ENCODE peak calls at places on chromosomes 6 and 20, in four cellular contexts. One of them, this sample, is unnamed. For H3K79me2, the result is how much of the 10 kb centered on the place peaks cover.

GRCh38 chr6:13289789-13290318 is 38.5 kb downstream of the TBC1D7 start:
- DNase-seq in mesendoderm: no peak
- DNase-seq in H1: no peak
- DNase-seq in trophoblast cell: no peak
- DNase-seq in this sample: peak

GRCh38 chr6:106360410-106360988 is at the start of gene CRYBG1:
- DNase-seq in mesendoderm: peak
- DNase-seq in H1: peak
- DNase-seq in trophoblast cell: peak
- DNase-seq in this sample: peak

GRCh38 chr6:131948221-131948661 is 2.9 kb downstream of the CCN2 start:
- DNase-seq in mesendoderm: peak
- DNase-seq in H1: no peak
- DNase-seq in trophoblast cell: peak
- DNase-seq in this sample: no peak

GRCh38 chr20:4018015-4018748 is 2.8 kb upstream of the RNF24 start:
- DNase-seq in mesendoderm: no peak
- DNase-seq in H1: no peak
- DNase-seq in trophoblast cell: peak
- DNase-seq in this sample: no peak

GRCh38 chr6:148086843-148087242 is 255.8 kb upstream of the SASH1 start:
- DNase-seq in mesendoderm: no peak
- DNase-seq in H1: no peak
- DNase-seq in trophoblast cell: no peak
- DNase-seq in this sample: no peak

GRCh38 chr6:20680697-20681165 is 146.5 kb downstream of the CDKAL1 start:
- DNase-seq in mesendoderm: no peak
- DNase-seq in H1: no peak
- DNase-seq in trophoblast cell: no peak
- DNase-seq in this sample: no peak

GRCh38 chr20:37361336-37361735 is 15.4 kb downstream of the SRC start:
- DNase-seq in mesendoderm: no peak
- DNase-seq in H1: no peak
- DNase-seq in trophoblast cell: no peak
- DNase-seq in this sample: no peak

GRCh38 chr6:105372142-105372861 is 30.6 kb downstream of the PREP start:
- DNase-seq in mesendoderm: no peak
- DNase-seq in H1: no peak
- DNase-seq in trophoblast cell: no peak
- DNase-seq in this sample: no peak

GRCh38 chr20:41734506-41734945 is 116.3 kb upstream of the CHD6 start:
- DNase-seq in mesendoderm: peak
- DNase-seq in H1: peak
- DNase-seq in trophoblast cell: peak
- DNase-seq in this sample: peak

GRCh38 chr6:169274761-169275160 is 21.1 kb upstream of the THBS2 start:
- DNase-seq in mesendoderm: no peak
- DNase-seq in H1: no peak
- DNase-seq in trophoblast cell: no peak
- DNase-seq in this sample: no peak

GRCh38 chr6:55820696-55821095 is 54.7 kb downstream of the BMP5 start:
- DNase-seq in mesendoderm: no peak
- DNase-seq in H1: no peak
- DNase-seq in trophoblast cell: no peak
- DNase-seq in this sample: no peak

GRCh38 chr6:52331793-52332457 is 30.0 kb upstream of the PAQR8 start:
- DNase-seq in mesendoderm: no peak
- DNase-seq in H1: no peak
- DNase-seq in trophoblast cell: no peak
- DNase-seq in this sample: no peak

GRCh38 chr20:24987244-24987643 is 5.3 kb downstream of the APMAP start:
- DNase-seq in mesendoderm: no peak
- DNase-seq in H1: no peak
- DNase-seq in trophoblast cell: no peak
- DNase-seq in this sample: peak

GRCh38 chr20:24983896-24984295 is 8.7 kb downstream of the APMAP start:
- DNase-seq in mesendoderm: no peak
- DNase-seq in H1: no peak
- DNase-seq in trophoblast cell: no peak
- DNase-seq in this sample: no peak

GRCh38 chr20:24984963-24985640 is 7.4 kb downstream of the APMAP start:
- DNase-seq in mesendoderm: no peak
- DNase-seq in H1: no peak
- DNase-seq in trophoblast cell: no peak
- DNase-seq in this sample: peak

GRCh38 chr20:24986436-24987015 is 6.0 kb downstream of the APMAP start:
- DNase-seq in mesendoderm: no peak
- DNase-seq in H1: no peak
- DNase-seq in trophoblast cell: no peak
- DNase-seq in this sample: peak

GRCh38 chr20:24985802-24986201 is 6.7 kb downstream of the APMAP start:
- DNase-seq in mesendoderm: no peak
- DNase-seq in H1: no peak
- DNase-seq in trophoblast cell: no peak
- DNase-seq in this sample: peak
- H3K79me2 ChIP-seq in mesendoderm: under half
- H3K79me2 ChIP-seq in H1: under half
- H3K79me2 ChIP-seq in trophoblast cell: under half
- H3K79me2 ChIP-seq in this sample: under half

GRCh38 chr6:45253457-45253856 is 74.7 kb upstream of the RUNX2 start:
- DNase-seq in mesendoderm: no peak
- DNase-seq in H1: no peak
- DNase-seq in trophoblast cell: no peak
- DNase-seq in this sample: no peak
- H2AK5ac ChIP-seq in mesendoderm: no peak
- H2AK5ac ChIP-seq in H1: no peak
- H2AK5ac ChIP-seq in trophoblast cell: no peak
- H2AK5ac ChIP-seq in this sample: no peak

DNA sequence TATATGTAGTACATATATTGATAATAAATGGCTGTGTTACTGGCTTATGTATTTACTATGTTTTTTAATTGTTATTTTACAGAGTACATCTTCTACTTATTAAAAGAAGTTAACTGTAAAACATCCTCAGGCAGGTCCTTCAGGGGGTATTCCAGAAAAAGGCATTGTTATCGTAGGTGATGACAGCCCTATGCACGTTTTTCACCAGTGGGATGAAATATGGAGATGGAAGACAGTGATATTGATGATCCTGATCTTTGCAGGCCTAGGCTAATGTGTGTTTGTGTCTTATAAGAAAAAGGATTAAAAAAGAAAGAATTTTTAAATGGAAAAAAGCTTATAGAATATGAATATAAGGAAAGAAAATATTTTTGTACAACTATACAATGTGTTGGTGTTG is 7.5 kb downstream of the CD2AP start:
- DNase-seq in mesendoderm: no peak
- DNase-seq in H1: no peak
- DNase-seq in trophoblast cell: no peak
- DNase-seq in this sample: no peak
- H3K79me2 ChIP-seq in mesendoderm: half or more
- H3K79me2 ChIP-seq in H1: half or more
- H3K79me2 ChIP-seq in trophoblast cell: under half
- H3K79me2 ChIP-seq in this sample: half or more

GRCh38 chr20:10668677-10669368 is 5.0 kb downstream of the JAG1 start:
- DNase-seq in mesendoderm: no peak
- DNase-seq in H1: no peak
- DNase-seq in trophoblast cell: no peak
- DNase-seq in this sample: no peak
- H2AK5ac ChIP-seq in mesendoderm: no peak
- H2AK5ac ChIP-seq in H1: peak
- H2AK5ac ChIP-seq in trophoblast cell: no peak
- H2AK5ac ChIP-seq in this sample: no peak

GRCh38 chr20:10449270-10449669 is 14.2 kb downstream of the SLX4IP start:
- DNase-seq in mesendoderm: no peak
- DNase-seq in H1: no peak
- DNase-seq in trophoblast cell: no peak
- DNase-seq in this sample: no peak

GRCh38 chr20:10445758-10446157 is 10.7 kb downstream of the SLX4IP start:
- DNase-seq in mesendoderm: no peak
- DNase-seq in H1: no peak
- DNase-seq in trophoblast cell: no peak
- DNase-seq in this sample: no peak

GRCh38 chr20:10447028-10447427 is 11.9 kb downstream of the SLX4IP start:
- DNase-seq in mesendoderm: no peak
- DNase-seq in H1: no peak
- DNase-seq in trophoblast cell: no peak
- DNase-seq in this sample: no peak

GRCh38 chr20:10443936-10444335 is 8.8 kb downstream of the SLX4IP start:
- DNase-seq in mesendoderm: no peak
- DNase-seq in H1: no peak
- DNase-seq in trophoblast cell: no peak
- DNase-seq in this sample: no peak

GRCh38 chr20:10448270-10449156 is 13.4 kb downstream of the SLX4IP start:
- DNase-seq in mesendoderm: no peak
- DNase-seq in H1: no peak
- DNase-seq in trophoblast cell: no peak
- DNase-seq in this sample: no peak
- H3K79me2 ChIP-seq in mesendoderm: under half
- H3K79me2 ChIP-seq in H1: under half
- H3K79me2 ChIP-seq in trophoblast cell: under half
- H3K79me2 ChIP-seq in this sample: under half

GRCh38 chr6:167750956-167751358 is 75.8 kb upstream of the AFDN start:
- DNase-seq in mesendoderm: peak
- DNase-seq in H1: no peak
- DNase-seq in trophoblast cell: peak
- DNase-seq in this sample: peak

GRCh38 chr6:167748458-167749379 is 78.0 kb upstream of the AFDN start:
- DNase-seq in mesendoderm: no peak
- DNase-seq in H1: no peak
- DNase-seq in trophoblast cell: no peak
- DNase-seq in this sample: no peak

GRCh38 chr6:167748046-167748445 is 78.7 kb upstream of the AFDN start:
- DNase-seq in mesendoderm: no peak
- DNase-seq in H1: no peak
- DNase-seq in trophoblast cell: no peak
- DNase-seq in this sample: no peak

GRCh38 chr6:167754691-167755090 is 72.0 kb upstream of the AFDN start:
- DNase-seq in mesendoderm: no peak
- DNase-seq in H1: no peak
- DNase-seq in trophoblast cell: no peak
- DNase-seq in this sample: no peak

DNA sequence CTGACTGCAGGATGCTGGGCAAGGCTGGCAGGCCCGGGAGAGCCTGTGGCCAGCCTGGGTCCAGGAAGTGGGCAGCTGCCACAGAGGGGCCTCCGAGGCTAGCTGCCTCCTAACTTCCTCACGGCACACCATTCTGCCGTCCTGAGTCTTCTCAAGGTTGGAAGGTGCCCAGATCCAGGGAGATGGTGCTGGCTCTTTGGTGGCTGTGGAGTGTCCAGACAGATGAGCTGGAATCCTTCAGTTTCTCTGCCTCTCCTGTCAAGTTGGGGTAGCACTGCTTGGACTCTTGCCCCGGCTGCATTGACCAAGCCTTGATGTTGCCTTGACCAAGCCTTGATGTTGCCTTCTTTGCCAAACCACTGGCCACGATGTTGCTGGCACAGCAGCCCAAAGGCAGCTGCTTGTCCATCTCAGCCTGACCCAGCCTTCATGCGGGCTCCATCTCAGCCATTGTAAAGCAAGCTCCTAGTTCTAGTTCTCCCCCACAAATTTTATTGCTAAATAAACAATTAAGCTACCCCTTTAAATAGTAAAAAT is 75.1 kb upstream of the AFDN start:
- DNase-seq in mesendoderm: no peak
- DNase-seq in H1: no peak
- DNase-seq in trophoblast cell: no peak
- DNase-seq in this sample: no peak
- H2AK5ac ChIP-seq in mesendoderm: peak
- H2AK5ac ChIP-seq in H1: no peak
- H2AK5ac ChIP-seq in trophoblast cell: peak
- H2AK5ac ChIP-seq in this sample: no peak

DNA sequence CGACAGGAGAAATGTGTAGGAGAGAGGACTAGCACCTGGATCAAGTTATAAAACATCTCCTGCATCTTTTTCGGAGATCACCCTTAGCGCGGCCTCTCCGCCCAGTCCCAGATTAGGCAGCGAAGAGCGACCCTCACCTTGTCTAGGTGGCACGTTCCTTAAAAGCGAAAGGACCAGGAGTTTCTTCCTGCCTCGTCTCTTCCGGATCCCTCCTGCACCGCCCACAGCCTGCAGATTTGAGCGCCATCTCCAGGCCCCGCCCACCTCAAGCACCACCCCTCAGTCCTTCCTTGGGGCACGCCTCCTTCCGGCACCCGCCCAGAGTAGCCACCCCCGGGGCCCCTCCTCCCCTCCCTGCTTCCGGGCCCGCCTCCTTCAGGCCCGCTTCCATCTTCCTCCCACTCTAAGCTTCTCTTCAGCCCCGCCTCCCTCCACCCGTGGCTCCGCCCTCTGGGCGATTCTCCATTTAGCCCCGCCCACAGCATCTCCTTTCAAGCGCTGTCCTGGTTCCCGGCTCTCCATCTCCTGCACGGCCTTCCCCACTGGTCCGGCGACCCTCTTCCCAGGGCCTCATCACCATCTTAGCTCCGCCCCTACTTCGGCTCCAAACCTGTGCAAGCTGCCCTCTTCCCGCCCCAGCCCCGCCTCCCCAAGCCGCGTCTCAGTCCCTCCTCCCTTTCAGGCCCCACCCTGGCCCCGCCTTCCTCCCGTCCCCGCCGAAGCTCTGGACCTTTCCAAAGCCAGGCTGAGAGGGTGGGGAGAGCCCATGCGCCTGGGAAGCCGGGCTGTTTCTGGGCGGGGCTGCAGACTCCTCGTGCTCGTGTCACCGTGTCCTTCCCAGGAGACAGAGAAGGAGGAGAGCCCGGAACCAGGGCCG is 550 bp upstream of the RALY start:
- DNase-seq in mesendoderm: peak
- DNase-seq in H1: peak
- DNase-seq in trophoblast cell: peak
- DNase-seq in this sample: peak
- H3K79me2 ChIP-seq in mesendoderm: under half
- H3K79me2 ChIP-seq in H1: under half
- H3K79me2 ChIP-seq in trophoblast cell: under half
- H3K79me2 ChIP-seq in this sample: under half

DNA sequence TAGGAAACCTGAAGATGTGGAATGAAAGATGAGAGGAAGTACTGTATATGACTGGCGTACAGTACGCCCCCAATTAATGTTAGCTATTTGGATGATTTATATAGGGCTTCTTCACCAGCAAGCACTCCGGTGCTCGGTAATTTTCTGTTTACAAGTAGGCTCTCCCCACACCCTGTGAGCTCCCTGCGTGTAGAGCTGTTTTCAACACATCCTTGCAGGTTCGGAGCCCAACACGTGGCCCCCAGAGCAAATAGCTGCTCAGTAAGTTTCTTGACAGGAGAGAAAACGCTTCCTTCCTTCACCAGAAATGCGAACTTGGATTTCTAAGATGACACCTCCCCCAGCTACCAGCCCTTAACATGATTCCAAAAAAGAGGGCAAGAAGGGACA is 1.2 kb upstream of the RAB22A start:
- DNase-seq in mesendoderm: no peak
- DNase-seq in H1: no peak
- DNase-seq in trophoblast cell: no peak
- DNase-seq in this sample: no peak
- H2AK5ac ChIP-seq in mesendoderm: no peak
- H2AK5ac ChIP-seq in H1: no peak
- H2AK5ac ChIP-seq in trophoblast cell: no peak
- H2AK5ac ChIP-seq in this sample: no peak

This sample was measured in H9.